ENCODE peak calls at places on chromosomes 16 and 17, in eight cellular contexts. J, T, H, Y, G, N, B and U are unnamed samples.

GRCh38 chr16:48617711-48618148 is 7.8 kb upstream of the N4BP1 start:
- DNase-seq in H (peak; percentile 36), N (no peak), G (peak; percentile 58), T (peak; percentile 86), J (no peak), Y (no peak), B (peak; percentile 35), U (peak; percentile 76)

GRCh38 chr16:54070944-54071343 is 215.6 kb downstream of the IRX3 start:
- DNase-seq in T (no peak), N (no peak), G (no peak), B (no peak), Y (no peak), J (no peak), H (no peak), U (no peak)

GRCh38 chr16:55479560-55480197 is 681 bp downstream of the MMP2 start:
- DNase-seq in T (peak; percentile 16), B (no peak), J (no peak), Y (no peak), H (no peak), N (no peak), G (no peak), U (no peak)

GRCh38 chr17:37360632-37361031 is 15.2 kb upstream of the C17orf78 start:
- DNase-seq in T (peak; percentile 48), J (no peak), B (no peak), G (no peak), N (no peak), H (no peak), Y (no peak), U (no peak)

GRCh38 chr17:64130559-64131001 is 636 bp upstream of the ERN1 start:
- DNase-seq in T (peak; percentile 76), G (peak; percentile 74), B (peak; percentile 43), J (no peak), Y (no peak), N (no peak), H (no peak), U (no peak)

GRCh38 chr16:29012913-29013641 is 28.2 kb downstream of the LAT start:
- DNase-seq in B (no peak), J (no peak), N (no peak), H (no peak), G (no peak), Y (no peak), T (no peak), U (no peak)

GRCh38 chr17:6328279-6328678 is 106.6 kb downstream of the AIPL1 start:
- DNase-seq in J (no peak), B (no peak), G (no peak), H (no peak), T (no peak), N (no peak), Y (no peak), U (no peak)

GRCh38 chr17:8292639-8293395 is 2.4 kb downstream of the SLC25A35 start:
- DNase-seq in Y (no peak), J (no peak), B (no peak), T (no peak), G (no peak), H (no peak), N (no peak), U (no peak)

GRCh38 chr16:62965831-62966230 is 929.6 kb upstream of the CDH8 start:
- DNase-seq in Y (no peak), H (no peak), B (no peak), T (no peak), G (no peak), J (no peak), N (no peak), U (no peak)

GRCh38 chr17:181213-182163 is at the start of gene DOC2B:
- DNase-seq in B (peak; percentile 69), T (peak; percentile 26), H (peak; percentile 69), G (peak; percentile 55), N (no peak), J (no peak), Y (no peak), U (no peak)

GRCh38 chr16:69302301-69302700 is 8.8 kb upstream of the VPS4A start:
- DNase-seq in Y (no peak), J (no peak), N (no peak), G (no peak), H (no peak), T (no peak), B (no peak), U (no peak)

GRCh38 chr17:10295728-10296343 is 77.0 kb downstream of the MYH13 start:
- DNase-seq in N (peak; percentile 33), Y (peak; percentile 12), B (peak; percentile 36), T (peak; percentile 82), G (peak; percentile 61), H (no peak), J (no peak), U (no peak)

GRCh38 chr17:82495844-82496528 is 23.5 kb upstream of the FOXK2 start:
- DNase-seq in B (no peak), G (no peak), Y (no peak), N (no peak), H (no peak), J (no peak), T (no peak), U (no peak)
- H3K4me3 ChIP-seq in B (no peak overlapping the region), G (no peak overlapping the region), Y (no peak overlapping the region), N (no peak overlapping the region), H (no peak overlapping the region), J (no peak overlapping the region), T (no peak overlapping the region), U (no peak overlapping the region)

GRCh38 chr17:74840989-74841666 is 18.6 kb downstream of the GRIN2C start:
- DNase-seq in G (peak; percentile 61), N (no peak), Y (no peak), B (peak; percentile 51), T (peak; percentile 61), J (no peak), H (no peak), U (no peak)

GRCh38 chr17:74843352-74843627 is 16.4 kb downstream of the GRIN2C start:
- DNase-seq in B (no peak), N (no peak), T (no peak), J (no peak), Y (no peak), G (no peak), H (no peak), U (no peak)

GRCh38 chr17:74840500-74840899 is 19.2 kb downstream of the GRIN2C start:
- DNase-seq in T (no peak), N (no peak), Y (no peak), B (no peak), G (no peak), J (no peak), H (no peak), U (no peak)

GRCh38 chr17:74842599-74843351 is 16.9 kb downstream of the GRIN2C start:
- DNase-seq in Y (no peak), T (peak; percentile 75), J (no peak), B (peak; percentile 77), H (peak; percentile 75), G (peak; percentile 76), N (peak; percentile 9), U (no peak)

GRCh38 chr17:74842146-74842598 is 17.5 kb downstream of the GRIN2C start:
- DNase-seq in B (no peak), T (no peak), N (no peak), H (no peak), Y (no peak), J (no peak), G (peak; percentile 56), U (no peak)
- TF ChIP-seq CTCF in B (no peak), T (no peak), N (peak; percentile 4), H (no peak), Y (peak; percentile 12), J (no peak), G (no peak), U (no peak)

GRCh38 chr16:674968-675883 is at the start of gene RHBDL1:
- DNase-seq in J (no peak), N (no peak), H (no peak), T (peak; percentile 34), G (no peak), Y (no peak), B (no peak), U (no peak)
- H3K4me3 ChIP-seq in J (peak within 1 kb of the TSS; percentile 57), N (peak within 1 kb of the TSS; percentile 20), H (peak within 1 kb of the TSS; percentile 36), T (peak within 1 kb of the TSS; percentile 34), G (no peak within 1 kb of the TSS), Y (peak within 1 kb of the TSS; percentile 28), B (no peak within 1 kb of the TSS), U (peak within 1 kb of the TSS; percentile 31)

GRCh38 chr17:72334205-72334604 is 213.4 kb downstream of the SOX9 start:
- DNase-seq in H (no peak), B (no peak), Y (no peak), J (peak; percentile 60), G (no peak), T (peak; percentile 34), N (no peak), U (no peak)
- TF ChIP-seq CTCF in H (no peak), B (no peak), Y (no peak), J (peak; percentile 50), G (no peak), T (peak; percentile 26), N (no peak), U (no peak)

GRCh38 chr17:42565523-42566214 is 1.2 kb upstream of the MLX start:
- DNase-seq in H (no peak), T (no peak), N (no peak), G (no peak), B (no peak), J (no peak), Y (no peak), U (no peak)

GRCh38 chr17:42563543-42563942 is 1.6 kb downstream of the COASY start:
- DNase-seq in Y (no peak), N (no peak), B (peak; percentile 82), H (peak; percentile 80), J (no peak), G (peak; percentile 65), T (no peak), U (no peak)

GRCh38 chr17:42562845-42563509 is 1.0 kb downstream of the COASY start:
- DNase-seq in T (peak; percentile 51), N (no peak), B (peak; percentile 41), Y (no peak), G (peak; percentile 54), J (no peak), H (no peak), U (no peak)

GRCh38 chr17:42564815-42565522 is 1.9 kb upstream of the MLX start:
- DNase-seq in G (no peak), H (no peak), T (no peak), J (no peak), Y (no peak), B (no peak), N (no peak), U (no peak)

GRCh38 chr17:42563950-42564349 is 2.0 kb downstream of the COASY start:
- DNase-seq in N (no peak), J (no peak), B (no peak), Y (no peak), H (no peak), G (no peak), T (no peak), U (no peak)
- H3K4me3 ChIP-seq in N (peak overlapping the region; percentile 99), J (no peak overlapping the region), B (no peak overlapping the region), Y (no peak overlapping the region), H (no peak overlapping the region), G (no peak overlapping the region), T (peak overlapping the region; percentile 91), U (no peak overlapping the region)

GRCh38 chr17:83067718-83068261 is 11.6 kb upstream of the METRNL start:
- DNase-seq in G (no peak), J (no peak), B (no peak), Y (no peak), N (no peak), H (no peak), T (peak; percentile 41), U (no peak)
- TF ChIP-seq CTCF in G (no peak), J (no peak), B (no peak), Y (no peak), N (no peak), H (no peak), T (no peak), U (peak; percentile 39)